ENCODE peak calls at places on chromosomes 1 and 21, in ten cellular contexts. T is GM20000; J is activated naive CD4-positive, alpha-beta T cell; B is activated T-helper 1 cell treated with anti-CD3 and anti-CD28 coated beads, Interleukin-2, amount 50 U/mL, for 16 hours; N is activated CD4-positive, CD25-positive, alpha-beta regulatory T cell treated with anti-CD3 and anti-CD28 coated beads, Interleukin-2, amount 50 U/mL, for 72 hours; S is naive thymus-derived CD8-positive, alpha-beta T cell; U is T-helper 1 cell; H is MCF 10A; Q is neural progenitor cell; Z is left cardiac atrium. C is an unnamed sample.

GRCh38 chr1:245213066-245213465 is 58.3 kb downstream of the KIF26B start:
- DNase-seq in N (no peak), H (no peak), Z (no peak), T (no peak), U (no peak), J (no peak), B (no peak), S (no peak), Q (no peak), C (no peak)

GRCh38 chr1:25049190-25049589 is 119.1 kb upstream of the RUNX3 start:
- DNase-seq in J (no peak), N (no peak), S (no peak), B (no peak), Q (no peak), Z (no peak), T (no peak), U (no peak), H (no peak), C (no peak)

GRCh38 chr1:33094971-33095604 is 14.1 kb downstream of the AZIN2 start:
- DNase-seq in H (peak; percentile 70), Q (peak; percentile 75), U (no peak), T (no peak), J (no peak), S (no peak), B (no peak), N (no peak), Z (peak; percentile 56), C (no peak)

GRCh38 chr1:180898441-180899219 is 14.1 kb upstream of the KIAA1614 start:
- DNase-seq in B (no peak), U (no peak), T (no peak), H (no peak), Q (no peak), J (no peak), S (no peak), Z (no peak), N (no peak), C (no peak)

GRCh38 chr1:180515857-180516388 is 13.5 kb upstream of the ACBD6 start:
- DNase-seq in S (peak; percentile 46), Q (peak; percentile 89), T (peak; percentile 82), B (no peak), H (peak; percentile 95), N (peak; percentile 56), Z (peak; percentile 58), U (peak; percentile 11), J (peak; percentile 7), C (no peak)

GRCh38 chr1:22176258-22176657 is 33.4 kb upstream of the WNT4 start:
- DNase-seq in J (no peak), Q (no peak), T (peak; percentile 81), H (no peak), U (no peak), B (no peak), Z (no peak), S (no peak), N (no peak), C (no peak)

GRCh38 chr1:241639653-241640148 is 468 bp downstream of the CHML start:
- DNase-seq in Z (peak; percentile 32), U (peak; percentile 23), H (peak; percentile 63), T (no peak), N (no peak), B (no peak), S (no peak), Q (peak; percentile 67), J (no peak), C (no peak)

GRCh38 chr21:45994738-45995685 is 13.4 kb downstream of the COL6A1 start:
- DNase-seq in H (no peak), B (peak; percentile 2), S (no peak), T (no peak), Z (peak; percentile 22), J (no peak), U (no peak), N (no peak), Q (no peak), C (no peak)